ENCODE peak calls at places on chromosomes 12 and 14, in six cellular contexts. Z is M059J; V is D341Med; X is midbrain; U is posterior vena cava; W is NK-92 treated with Interleukin-12 subunit alpha and Interleukin-12 subunit beta, amount 100 ng/mL, for 24 hours. F is an unnamed sample.

GRCh38 chr12:19430988-19431387 is 8.3 kb upstream of the AEBP2 start:
- DNase-seq in Z (no peak), W (no peak), V (no peak), U (no peak), X (no peak), F (no peak)

GRCh38 chr14:26528415-26529182 is 69.2 kb downstream of the NOVA1 start:
- DNase-seq in W (no peak), V (no peak), X (no peak), Z (no peak), U (no peak), F (no peak)

GRCh38 chr12:104699489-104700194 is 242.9 kb downstream of the CHST11 start:
- DNase-seq in U (peak), W (no peak), X (no peak), Z (no peak), V (no peak), F (no peak)

GRCh38 chr14:29529418-29529817 is 398.2 kb downstream of the PRKD1 start:
- DNase-seq in Z (no peak), U (no peak), X (no peak), V (peak), W (no peak), F (no peak)

GRCh38 chr12:65074932-65075331 is 46.2 kb downstream of the WIF1 start:
- DNase-seq in Z (peak), X (no peak), W (no peak), V (no peak), U (no peak), F (no peak)

GRCh38 chr14:102150636-102151195 is 11.0 kb downstream of the WDR20 start:
- DNase-seq in W (no peak), Z (no peak), U (no peak), X (no peak), V (no peak), F (no peak)

GRCh38 chr14:77271113-77271710 is at the start of gene NGB:
- DNase-seq in X (no peak), Z (no peak), V (peak), U (peak), W (no peak), F (no peak)

GRCh38 chr12:95520825-95521224 is 30.5 kb downstream of the USP44 start:
- DNase-seq in U (no peak), V (no peak), W (no peak), Z (no peak), X (no peak), F (no peak)

GRCh38 chr12:2035421-2036080 is 17.2 kb upstream of the CACNA1C start:
- DNase-seq in W (no peak), U (no peak), V (no peak), X (no peak), Z (no peak), F (no peak)

GRCh38 chr12:32454075-32454474 is 54.7 kb downstream of the FGD4 start:
- DNase-seq in Z (peak), W (no peak), V (no peak), X (no peak), U (no peak), F (no peak)

GRCh38 chr14:30006695-30007094 is 79.0 kb upstream of the PRKD1 start:
- DNase-seq in U (no peak), Z (no peak), X (no peak), V (no peak), W (no peak), F (no peak)

GRCh38 chr12:87152841-87153528 is 876.2 kb downstream of the C12orf50 start:
- DNase-seq in U (no peak), V (peak), Z (no peak), X (no peak), W (no peak), F (no peak)

GRCh38 chr12:15130521-15130920 is 90.7 kb downstream of the RERG start:
- DNase-seq in X (no peak), W (no peak), U (no peak), V (no peak), Z (no peak), F (no peak)

GRCh38 chr12:67425394-67425793 is 156.2 kb downstream of the CAND1 start:
- DNase-seq in W (no peak), Z (peak), X (no peak), U (no peak), V (no peak), F (no peak)

GRCh38 chr12:75964150-75964549 is 67.4 kb downstream of the PHLDA1 start:
- DNase-seq in U (no peak), Z (no peak), X (no peak), W (no peak), V (no peak), F (peak)

GRCh38 chr12:94779520-94779919 is 129.2 kb upstream of the TMCC3 start:
- DNase-seq in V (no peak), X (no peak), Z (peak), U (no peak), W (no peak), F (peak)

GRCh38 chr12:124509676-124510300 is 57.6 kb downstream of the NCOR2 start:
- DNase-seq in W (no peak), X (peak), U (peak), Z (peak), V (no peak), F (peak)

GRCh38 chr12:44774815-44775411 is 101.2 kb downstream of the NELL2 start:
- DNase-seq in U (peak), Z (peak), W (peak), X (no peak), V (peak), F (no peak)

GRCh38 chr12:131836193-131836592 is 8.0 kb downstream of the MMP17 start:
- DNase-seq in W (no peak), X (no peak), Z (no peak), U (no peak), V (no peak), F (no peak)

GRCh38 chr12:12008931-12009611 is 61.7 kb upstream of the BCL2L14 start:
- DNase-seq in X (no peak), W (peak), U (no peak), V (no peak), Z (peak), F (no peak)

GRCh38 chr12:131950182-131950913 is 606 bp downstream of the EP400 start:
- DNase-seq in V (peak), X (no peak), Z (peak), W (no peak), U (peak), F (no peak)

GRCh38 chr12:72057330-72057911 is 118.8 kb downstream of the TPH2 start:
- DNase-seq in U (no peak), X (no peak), V (no peak), W (no peak), Z (peak), F (no peak)

GRCh38 chr12:53569174-53569557 is 57.0 kb downstream of the ATF7 start:
- DNase-seq in V (no peak), U (no peak), X (no peak), Z (no peak), W (no peak), F (no peak)

GRCh38 chr14:99035268-99035667 is 236.7 kb downstream of the BCL11B start:
- DNase-seq in Z (peak), W (no peak), X (no peak), U (no peak), V (no peak), F (peak)